ENCODE peak calls at places on chromosomes 5 and 9, in ten cellular contexts. T is PC-9, C is choroid plexus epithelial cell, Y is cardiac fibroblast, H is kidney, W is heart left ventricle, J is neural progenitor cell, D is stomach, X is GM12865, N is AG10803. K is an unnamed sample.

GRCh38 chr9:10704720-10705119 is 91.9 kb upstream of the PTPRD start:
- DNase-seq in T (no peak), C (peak), Y (no peak), H (no peak), W (no peak), J (no peak), D (no peak), X (no peak), N (no peak), K (no peak)

GRCh38 chr9:123008909-123009308 is 24.6 kb upstream of the GPR21 start:
- DNase-seq in T (no peak), C (no peak), Y (no peak), H (no peak), W (no peak), J (no peak), D (no peak), X (no peak), N (no peak), K (no peak)

GRCh38 chr5:176133289-176133870 is 104.8 kb upstream of the SIMC1 start:
- DNase-seq in T (no peak), C (no peak), Y (no peak), H (peak), W (no peak), J (peak), D (peak), X (no peak), N (no peak), K (no peak)

GRCh38 chr9:120040896-120041295 is 539.1 kb downstream of the CDK5RAP2 start:
- DNase-seq in T (no peak), C (peak), Y (no peak), H (no peak), W (no peak), J (no peak), D (no peak), X (no peak), N (no peak), K (no peak)

GRCh38 chr5:57332350-57332749 is 150.3 kb downstream of the ACTBL2 start:
- DNase-seq in T (no peak), C (peak), Y (peak), H (no peak), W (no peak), J (no peak), D (no peak), X (no peak), N (peak), K (no peak)

GRCh38 chr5:76818844-76819831 is at the start of gene F2RL1:
- DNase-seq in T (peak), C (peak), Y (peak), H (peak), W (peak), J (peak), D (peak), X (no peak), N (no peak), K (peak)

GRCh38 chr5:109448838-109449237 is 39.1 kb upstream of the PJA2 start:
- DNase-seq in T (no peak), C (no peak), Y (no peak), H (no peak), W (no peak), J (no peak), D (no peak), X (no peak), N (no peak), K (no peak)

GRCh38 chr5:76222318-76222717 is 139.1 kb downstream of the SV2C start:
- DNase-seq in T (no peak), C (no peak), Y (no peak), H (no peak), W (no peak), J (no peak), D (no peak), X (no peak), N (no peak), K (no peak)

GRCh38 chr5:23208959-23209431 is 298.4 kb upstream of the PRDM9 start:
- DNase-seq in T (peak), C (peak), Y (peak), H (no peak), W (no peak), J (peak), D (no peak), X (peak), N (no peak), K (no peak)

GRCh38 chr9:131180454-131180853 is 55.1 kb downstream of the NUP214 start:
- DNase-seq in T (no peak), C (peak), Y (peak), H (no peak), W (no peak), J (no peak), D (no peak), X (no peak), N (peak), K (no peak)

GRCh38 chr9:136082496-136083361 is 12.4 kb downstream of the NACC2 start:
- DNase-seq in T (no peak), C (no peak), Y (no peak), H (peak), W (no peak), J (peak), D (no peak), X (no peak), N (no peak), K (peak)

GRCh38 chr9:96450613-96451544 is 910 bp downstream of the HABP4 start:
- DNase-seq in T (no peak), C (peak), Y (peak), H (peak), W (peak), J (peak), D (peak), X (peak), N (peak), K (peak)

GRCh38 chr5:8650197-8650596 is 781.2 kb downstream of the MTRR start:
- DNase-seq in T (no peak), C (peak), Y (no peak), H (no peak), W (no peak), J (no peak), D (no peak), X (no peak), N (peak), K (no peak)

GRCh38 chr5:118919016-118919415 is 69.3 kb downstream of the DTWD2 start:
- DNase-seq in T (no peak), C (peak), Y (no peak), H (no peak), W (no peak), J (no peak), D (no peak), X (no peak), N (peak), K (no peak)

GRCh38 chr9:136133191-136133958 is 14.7 kb upstream of the TMEM250 start:
- DNase-seq in T (no peak), C (peak), Y (peak), H (no peak), W (no peak), J (peak), D (no peak), X (no peak), N (no peak), K (no peak)

GRCh38 chr9:123763910-123764588 is 165.9 kb downstream of the DENND1A start:
- DNase-seq in T (no peak), C (peak), Y (peak), H (no peak), W (no peak), J (no peak), D (no peak), X (no peak), N (peak), K (no peak)

GRCh38 chr9:92504881-92505280 is 22.6 kb upstream of the ASPN start:
- DNase-seq in T (no peak), C (peak), Y (no peak), H (no peak), W (no peak), J (no peak), D (no peak), X (no peak), N (peak), K (no peak)

GRCh38 chr9:83062653-83063527 is at the start of gene RASEF:
- DNase-seq in T (peak), C (peak), Y (no peak), H (peak), W (peak), J (peak), D (peak), X (no peak), N (no peak), K (peak)

DNA sequence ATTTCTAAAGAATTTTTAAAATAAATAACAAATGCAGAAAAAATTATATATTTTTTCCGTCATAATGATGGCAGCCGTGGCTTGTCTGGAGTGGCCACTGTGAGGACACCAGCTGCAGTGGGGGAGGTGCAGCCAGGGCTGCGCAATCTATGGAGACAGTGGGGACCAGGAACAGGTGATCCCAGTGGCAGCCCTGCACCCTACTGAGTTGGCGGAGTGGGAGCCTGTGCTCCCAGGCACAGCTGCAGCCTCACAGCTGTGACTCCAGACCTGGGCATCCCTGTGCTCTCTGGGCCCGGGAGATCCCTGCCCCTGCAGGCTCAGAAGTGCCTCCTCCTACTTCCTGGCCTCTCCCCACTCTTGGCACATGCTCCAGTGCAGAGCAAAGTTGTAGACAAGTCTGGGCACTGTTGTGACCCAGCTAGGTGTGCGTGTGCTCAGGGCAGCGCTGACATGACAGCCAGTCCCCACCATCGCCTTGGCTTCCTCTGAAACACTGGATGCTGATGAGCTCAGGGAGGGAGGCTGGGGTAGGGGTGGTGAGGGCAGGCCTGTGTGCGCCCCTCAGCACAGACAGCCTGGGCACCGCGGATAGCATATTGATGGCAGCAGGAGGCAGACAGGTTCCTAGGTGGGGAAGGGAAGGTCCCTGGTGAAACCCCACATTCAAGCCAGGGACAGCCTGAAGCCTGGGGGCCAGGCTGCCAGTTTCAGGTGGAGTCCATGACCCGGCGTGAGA is 96.0 kb upstream of the PRR16 start:
- DNase-seq in T (no peak), C (no peak), Y (no peak), H (peak), W (no peak), J (no peak), D (no peak), X (no peak), N (no peak), K (no peak)
- H3K4me3 ChIP-seq in T (no peak), C (no peak), Y (no peak), H (no peak), W (no peak), J (no peak), D (no peak), X (no peak), N (no peak), K (no peak)

GRCh38 chr5:156326718-156327259 is at the start of gene SGCD:
- DNase-seq in T (no peak), C (peak), Y (peak), H (peak), W (peak), J (peak), D (peak), X (no peak), N (peak), K (peak)
- H3K4me3 ChIP-seq in T (no peak), C (peak), Y (no peak), H (peak), W (peak), J (no peak), D (peak), X (no peak), N (peak), K (peak)

DNA sequence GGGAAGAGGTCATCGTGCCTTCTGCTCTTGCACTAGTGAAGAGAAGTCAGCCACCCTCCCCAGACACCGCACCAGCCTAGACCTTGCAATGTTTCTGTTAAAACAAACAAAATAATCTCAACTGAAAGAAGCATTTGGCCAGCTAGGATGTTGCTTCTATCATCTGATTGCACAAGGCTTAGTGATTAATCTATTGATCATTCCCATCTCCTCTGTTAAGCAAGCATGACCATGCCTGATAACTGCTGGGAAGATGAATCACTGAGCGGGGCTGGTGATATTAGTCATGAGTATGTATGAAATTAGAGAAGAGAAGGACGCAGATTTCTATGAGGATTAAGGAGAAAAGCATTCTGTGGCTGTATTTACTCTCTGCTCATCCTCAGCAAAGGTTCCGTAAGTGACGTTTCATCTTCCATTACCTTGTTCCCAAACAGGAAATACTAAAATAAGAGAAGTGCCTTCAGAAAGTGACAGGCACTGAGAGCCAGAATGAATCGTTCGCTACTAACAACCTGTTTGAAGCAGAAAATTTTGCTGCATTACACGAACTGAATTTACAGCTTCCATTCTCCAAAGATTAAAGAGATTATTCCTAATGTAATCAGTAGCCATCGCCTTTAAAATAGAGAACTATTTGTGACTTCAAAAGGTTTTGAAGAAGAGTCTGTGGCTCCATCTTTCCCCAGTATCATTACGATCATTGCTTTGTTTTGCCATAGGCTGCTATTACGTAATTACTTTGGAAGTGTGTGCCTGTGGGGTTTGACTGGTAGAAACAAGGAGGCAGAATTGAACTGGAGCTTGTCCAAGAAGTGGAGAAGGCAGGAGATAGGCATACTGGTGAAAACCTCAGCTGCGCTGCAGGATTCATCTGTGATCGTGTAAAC is 219.1 kb downstream of the MED10 start:
- DNase-seq in T (peak), C (peak), Y (peak), H (no peak), W (no peak), J (no peak), D (no peak), X (no peak), N (peak), K (no peak)
- H3K4me3 ChIP-seq in T (peak), C (peak), Y (no peak), H (no peak), W (no peak), J (no peak), D (no peak), X (no peak), N (peak), K (no peak)

DNA sequence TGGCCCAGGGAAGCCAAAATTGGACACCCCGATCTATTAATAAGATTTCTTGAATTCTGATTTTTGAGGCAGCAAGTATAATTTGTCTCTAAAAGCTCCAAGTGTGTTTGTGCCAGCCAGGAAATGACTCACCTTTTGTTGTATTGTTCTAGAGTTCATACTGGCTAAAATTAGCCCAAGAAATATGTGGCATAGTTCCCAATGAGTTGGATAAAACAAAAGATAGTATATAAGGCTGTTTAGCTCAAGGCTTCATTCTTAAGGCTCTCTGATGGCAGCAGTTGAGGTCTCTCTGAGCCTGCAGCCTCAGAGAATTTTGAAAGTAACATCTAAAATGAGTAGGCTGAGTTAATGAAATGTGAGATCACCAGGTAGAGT is 21.6 kb downstream of the HMGXB3 start:
- DNase-seq in T (peak), C (peak), Y (peak), H (no peak), W (no peak), J (no peak), D (no peak), X (no peak), N (peak), K (no peak)
- H3K4me3 ChIP-seq in T (peak), C (no peak), Y (no peak), H (no peak), W (no peak), J (no peak), D (no peak), X (no peak), N (no peak), K (no peak)

DNA sequence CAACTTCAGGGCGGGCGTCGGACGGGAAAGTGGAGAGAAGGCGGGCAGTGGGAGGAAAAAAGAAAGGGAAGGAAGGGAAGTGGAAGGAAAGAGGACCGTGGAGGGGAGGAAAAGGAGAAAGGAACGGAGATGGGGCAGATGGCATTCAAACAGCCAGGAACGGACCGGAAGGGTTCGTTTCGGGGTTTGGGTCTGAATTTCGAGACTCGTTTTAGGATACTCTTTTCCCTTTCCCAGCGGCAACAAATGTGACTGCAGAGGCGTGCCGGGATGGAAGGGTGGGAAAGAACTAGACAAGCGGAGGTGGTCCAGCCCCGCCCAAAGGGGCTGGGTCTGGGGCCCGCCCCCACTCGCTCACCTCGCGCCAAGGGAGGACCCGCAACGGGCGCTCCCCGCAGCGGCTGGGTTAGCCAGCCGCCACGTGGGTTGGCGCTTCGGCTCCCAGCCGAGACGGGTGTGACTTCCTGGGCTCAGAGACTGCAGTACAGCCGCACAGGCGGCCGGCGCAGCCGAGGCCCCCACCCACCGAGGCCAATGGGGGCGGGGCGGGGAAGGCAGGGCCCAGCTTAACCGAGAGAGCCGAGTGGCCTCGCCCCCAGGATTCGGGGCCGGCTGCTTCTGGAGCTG is 2.7 kb downstream of the VCAN start:
- DNase-seq in T (peak), C (peak), Y (peak), H (peak), W (peak), J (peak), D (peak), X (peak), N (peak), K (peak)
- H3K4me3 ChIP-seq in T (peak), C (peak), Y (peak), H (peak), W (peak), J (peak), D (peak), X (peak), N (peak), K (peak)

GRCh38 chr9:116154976-116155699 is 1.5 kb downstream of the PAPPA start:
- DNase-seq in T (no peak), C (peak), Y (peak), H (no peak), W (no peak), J (peak), D (no peak), X (no peak), N (peak), K (no peak)

GRCh38 chr9:116156621-116157314 is 3.2 kb downstream of the PAPPA start:
- DNase-seq in T (peak), C (peak), Y (peak), H (peak), W (peak), J (peak), D (peak), X (no peak), N (peak), K (peak)

GRCh38 chr9:116154334-116154975 is 864 bp downstream of the PAPPA start:
- DNase-seq in T (no peak), C (no peak), Y (no peak), H (peak), W (no peak), J (peak), D (no peak), X (no peak), N (no peak), K (peak)

GRCh38 chr9:116155700-116156045 is 2.1 kb downstream of the PAPPA start:
- DNase-seq in T (no peak), C (no peak), Y (peak), H (no peak), W (no peak), J (peak), D (no peak), X (no peak), N (peak), K (no peak)

GRCh38 chr9:116157436-116158138 is 4.0 kb downstream of the PAPPA start:
- DNase-seq in T (no peak), C (peak), Y (peak), H (no peak), W (no peak), J (peak), D (no peak), X (no peak), N (peak), K (no peak)
- H3K4me3 ChIP-seq in T (no peak), C (peak), Y (peak), H (peak), W (peak), J (peak), D (no peak), X (no peak), N (peak), K (no peak)